ENCODE peak calls at places on chromosome 1, in seven cellular contexts. U, R, F, O, K, S and W are unnamed samples.

GRCh38 chr1:186662752-186663151 is 17.5 kb downstream of the PTGS2 start:
- DNase-seq in U (no peak), R (peak), F (no peak), O (no peak), K (no peak), S (no peak), W (no peak)

GRCh38 chr1:19367584-19368041 is 55.5 kb downstream of the SLC66A1 start:
- DNase-seq in U (no peak), R (no peak), F (no peak), O (no peak), K (no peak), S (no peak), W (no peak)

GRCh38 chr1:1170215-1170890 is 3.3 kb upstream of the TTLL10 start:
- DNase-seq in U (no peak), R (no peak), F (no peak), O (no peak), K (no peak), S (no peak), W (no peak)

GRCh38 chr1:22641906-22642636 is 1.4 kb upstream of the C1QC start:
- DNase-seq in U (no peak), R (peak), F (no peak), O (peak), K (peak), S (peak), W (peak)

GRCh38 chr1:236142358-236143103 is at the start of gene GPR137B:
- DNase-seq in U (peak), R (peak), F (no peak), O (peak), K (no peak), S (peak), W (peak)

GRCh38 chr1:70961374-70961773 is 86.2 kb downstream of the PTGER3 start:
- DNase-seq in U (no peak), R (no peak), F (no peak), O (no peak), K (no peak), S (no peak), W (no peak)

GRCh38 chr1:94672934-94673333 is 131.4 kb upstream of the F3 start:
- DNase-seq in U (no peak), R (peak), F (no peak), O (no peak), K (no peak), S (no peak), W (no peak)

GRCh38 chr1:109761227-109762038 is 2.3 kb downstream of the EPS8L3 start:
- DNase-seq in U (no peak), R (no peak), F (no peak), O (no peak), K (no peak), S (peak), W (no peak)

GRCh38 chr1:30111431-30111830 is 612.0 kb downstream of the MATN1 start:
- DNase-seq in U (no peak), R (peak), F (no peak), O (peak), K (peak), S (peak), W (peak)

GRCh38 chr1:233183226-233184020 is 112.1 kb downstream of the PCNX2 start:
- DNase-seq in U (no peak), R (peak), F (no peak), O (no peak), K (no peak), S (no peak), W (no peak)

GRCh38 chr1:203103201-203103600 is 17.4 kb upstream of the MYOG start:
- DNase-seq in U (no peak), R (no peak), F (no peak), O (peak), K (no peak), S (no peak), W (no peak)

GRCh38 chr1:53715478-53715877 is 23.5 kb downstream of the GLIS1 start:
- DNase-seq in U (no peak), R (no peak), F (no peak), O (no peak), K (no peak), S (no peak), W (peak)

GRCh38 chr1:167056529-167057296 is 33.5 kb downstream of the GPA33 start:
- DNase-seq in U (no peak), R (no peak), F (no peak), O (no peak), K (peak), S (no peak), W (no peak)